ENCODE peak calls at places on chromosomes 12 and 14, in seven cellular contexts. One of them, this sample, is unnamed.

GRCh38 chr12:1544991-1545700 is 49.2 kb downstream of the FBXL14 start:
- DNase-seq in psoas muscle: peak
- DNase-seq in activated B cell treated with CpG ODN at 0.5 μM for 24 hours: no peak
- DNase-seq in AG10803: peak
- DNase-seq in choroid plexus epithelial cell: peak
- DNase-seq in heart left ventricle: no peak
- DNase-seq in tibial artery: no peak
- DNase-seq in this sample: no peak

GRCh38 chr14:69999246-69999645 is 120.0 kb downstream of the SMOC1 start:
- DNase-seq in psoas muscle: no peak
- DNase-seq in choroid plexus epithelial cell: peak
- DNase-seq in tibial artery: no peak
- DNase-seq in heart left ventricle: no peak
- DNase-seq in activated B cell treated with CpG ODN at 0.5 μM for 24 hours: no peak
- DNase-seq in AG10803: no peak
- DNase-seq in this sample: no peak

GRCh38 chr12:130766470-130766869 is 50.4 kb upstream of the RIMBP2 start:
- DNase-seq in psoas muscle: no peak
- DNase-seq in tibial artery: no peak
- DNase-seq in choroid plexus epithelial cell: no peak
- DNase-seq in AG10803: no peak
- DNase-seq in activated B cell treated with CpG ODN at 0.5 μM for 24 hours: no peak
- DNase-seq in heart left ventricle: no peak
- DNase-seq in this sample: no peak

GRCh38 chr14:20492486-20492885 is 12.9 kb upstream of the RNASE10 start:
- DNase-seq in heart left ventricle: no peak
- DNase-seq in psoas muscle: no peak
- DNase-seq in activated B cell treated with CpG ODN at 0.5 μM for 24 hours: no peak
- DNase-seq in AG10803: no peak
- DNase-seq in tibial artery: no peak
- DNase-seq in choroid plexus epithelial cell: peak
- DNase-seq in this sample: no peak

GRCh38 chr12:103520686-103521215 is 25.0 kb upstream of the C12orf42 start:
- DNase-seq in AG10803: no peak
- DNase-seq in tibial artery: no peak
- DNase-seq in activated B cell treated with CpG ODN at 0.5 μM for 24 hours: no peak
- DNase-seq in choroid plexus epithelial cell: no peak
- DNase-seq in heart left ventricle: no peak
- DNase-seq in psoas muscle: no peak
- DNase-seq in this sample: no peak

GRCh38 chr12:130199536-130200390 is 37.5 kb downstream of the FZD10 start:
- DNase-seq in tibial artery: no peak
- DNase-seq in activated B cell treated with CpG ODN at 0.5 μM for 24 hours: no peak
- DNase-seq in heart left ventricle: no peak
- DNase-seq in psoas muscle: no peak
- DNase-seq in choroid plexus epithelial cell: no peak
- DNase-seq in AG10803: no peak
- DNase-seq in this sample: no peak

GRCh38 chr12:100987552-100988277 is 193.1 kb downstream of the ANO4 start:
- DNase-seq in activated B cell treated with CpG ODN at 0.5 μM for 24 hours: no peak
- DNase-seq in choroid plexus epithelial cell: peak
- DNase-seq in heart left ventricle: no peak
- DNase-seq in psoas muscle: peak
- DNase-seq in AG10803: peak
- DNase-seq in tibial artery: no peak
- DNase-seq in this sample: no peak

GRCh38 chr14:91858536-91859275 is 8.6 kb downstream of the TC2N start:
- DNase-seq in AG10803: peak
- DNase-seq in tibial artery: no peak
- DNase-seq in psoas muscle: no peak
- DNase-seq in choroid plexus epithelial cell: peak
- DNase-seq in activated B cell treated with CpG ODN at 0.5 μM for 24 hours: no peak
- DNase-seq in heart left ventricle: no peak
- DNase-seq in this sample: no peak

GRCh38 chr14:106442857-106443256 is 916.5 kb downstream of the TMEM121 start:
- DNase-seq in psoas muscle: no peak
- DNase-seq in heart left ventricle: no peak
- DNase-seq in AG10803: no peak
- DNase-seq in choroid plexus epithelial cell: no peak
- DNase-seq in tibial artery: no peak
- DNase-seq in activated B cell treated with CpG ODN at 0.5 μM for 24 hours: peak
- DNase-seq in this sample: no peak

GRCh38 chr12:14868916-14869315 is 16.7 kb downstream of the MGP start:
- DNase-seq in tibial artery: no peak
- DNase-seq in activated B cell treated with CpG ODN at 0.5 μM for 24 hours: no peak
- DNase-seq in heart left ventricle: no peak
- DNase-seq in choroid plexus epithelial cell: peak
- DNase-seq in psoas muscle: no peak
- DNase-seq in AG10803: no peak
- DNase-seq in this sample: no peak

GRCh38 chr14:60311417-60311816 is 62.4 kb downstream of the PPM1A start:
- DNase-seq in activated B cell treated with CpG ODN at 0.5 μM for 24 hours: no peak
- DNase-seq in choroid plexus epithelial cell: peak
- DNase-seq in heart left ventricle: no peak
- DNase-seq in tibial artery: no peak
- DNase-seq in psoas muscle: no peak
- DNase-seq in AG10803: peak
- DNase-seq in this sample: no peak

GRCh38 chr14:92619671-92620437 is 106.3 kb downstream of the RIN3 start:
- DNase-seq in tibial artery: no peak
- DNase-seq in psoas muscle: no peak
- DNase-seq in heart left ventricle: no peak
- DNase-seq in activated B cell treated with CpG ODN at 0.5 μM for 24 hours: no peak
- DNase-seq in AG10803: peak
- DNase-seq in choroid plexus epithelial cell: no peak
- DNase-seq in this sample: no peak

GRCh38 chr12:62717636-62718035 is 217.3 kb downstream of the PPM1H start:
- DNase-seq in heart left ventricle: no peak
- DNase-seq in psoas muscle: no peak
- DNase-seq in tibial artery: no peak
- DNase-seq in choroid plexus epithelial cell: no peak
- DNase-seq in AG10803: no peak
- DNase-seq in activated B cell treated with CpG ODN at 0.5 μM for 24 hours: no peak
- DNase-seq in this sample: no peak

GRCh38 chr12:119118625-119119024 is 60.1 kb upstream of the HSPB8 start:
- DNase-seq in AG10803: no peak
- DNase-seq in psoas muscle: no peak
- DNase-seq in tibial artery: no peak
- DNase-seq in activated B cell treated with CpG ODN at 0.5 μM for 24 hours: no peak
- DNase-seq in heart left ventricle: no peak
- DNase-seq in choroid plexus epithelial cell: no peak
- DNase-seq in this sample: no peak

GRCh38 chr14:76354310-76354709 is 21.6 kb upstream of the ESRRB start:
- DNase-seq in choroid plexus epithelial cell: no peak
- DNase-seq in heart left ventricle: no peak
- DNase-seq in activated B cell treated with CpG ODN at 0.5 μM for 24 hours: no peak
- DNase-seq in tibial artery: no peak
- DNase-seq in AG10803: no peak
- DNase-seq in psoas muscle: no peak
- DNase-seq in this sample: no peak

GRCh38 chr14:102602421-102603292 is 10.2 kb downstream of the RCOR1 start:
- DNase-seq in choroid plexus epithelial cell: no peak
- DNase-seq in tibial artery: no peak
- DNase-seq in activated B cell treated with CpG ODN at 0.5 μM for 24 hours: no peak
- DNase-seq in AG10803: no peak
- DNase-seq in heart left ventricle: no peak
- DNase-seq in psoas muscle: no peak
- DNase-seq in this sample: no peak

GRCh38 chr14:102605026-102605425 is 12.6 kb downstream of the RCOR1 start:
- DNase-seq in heart left ventricle: no peak
- DNase-seq in tibial artery: no peak
- DNase-seq in choroid plexus epithelial cell: peak
- DNase-seq in AG10803: no peak
- DNase-seq in psoas muscle: no peak
- DNase-seq in activated B cell treated with CpG ODN at 0.5 μM for 24 hours: no peak
- DNase-seq in this sample: no peak

GRCh38 chr14:102606296-102606695 is 13.8 kb downstream of the RCOR1 start:
- DNase-seq in psoas muscle: no peak
- DNase-seq in heart left ventricle: no peak
- DNase-seq in AG10803: no peak
- DNase-seq in tibial artery: no peak
- DNase-seq in activated B cell treated with CpG ODN at 0.5 μM for 24 hours: no peak
- DNase-seq in choroid plexus epithelial cell: no peak
- DNase-seq in this sample: no peak

GRCh38 chr14:102603293-102603907 is 11.0 kb downstream of the RCOR1 start:
- DNase-seq in activated B cell treated with CpG ODN at 0.5 μM for 24 hours: no peak
- DNase-seq in psoas muscle: no peak
- DNase-seq in AG10803: no peak
- DNase-seq in heart left ventricle: no peak
- DNase-seq in choroid plexus epithelial cell: no peak
- DNase-seq in tibial artery: no peak
- DNase-seq in this sample: no peak

GRCh38 chr14:102604183-102604582 is 11.7 kb downstream of the RCOR1 start:
- DNase-seq in psoas muscle: no peak
- DNase-seq in choroid plexus epithelial cell: no peak
- DNase-seq in heart left ventricle: no peak
- DNase-seq in AG10803: no peak
- DNase-seq in activated B cell treated with CpG ODN at 0.5 μM for 24 hours: no peak
- DNase-seq in tibial artery: no peak
- DNase-seq in this sample: no peak
- TF ChIP-seq CTCF in psoas muscle: no peak
- TF ChIP-seq CTCF in choroid plexus epithelial cell: no peak
- TF ChIP-seq CTCF in heart left ventricle: no peak
- TF ChIP-seq CTCF in AG10803: no peak
- TF ChIP-seq CTCF in activated B cell treated with CpG ODN at 0.5 μM for 24 hours: no peak
- TF ChIP-seq CTCF in tibial artery: no peak
- TF ChIP-seq CTCF in this sample: no peak

GRCh38 chr14:38618514-38618913 is 362.6 kb upstream of the CLEC14A start:
- DNase-seq in activated B cell treated with CpG ODN at 0.5 μM for 24 hours: no peak
- DNase-seq in AG10803: no peak
- DNase-seq in choroid plexus epithelial cell: no peak
- DNase-seq in tibial artery: no peak
- DNase-seq in psoas muscle: no peak
- DNase-seq in heart left ventricle: no peak
- DNase-seq in this sample: no peak
- TF ChIP-seq CTCF in activated B cell treated with CpG ODN at 0.5 μM for 24 hours: no peak
- TF ChIP-seq CTCF in AG10803: no peak
- TF ChIP-seq CTCF in choroid plexus epithelial cell: no peak
- TF ChIP-seq CTCF in tibial artery: no peak
- TF ChIP-seq CTCF in psoas muscle: no peak
- TF ChIP-seq CTCF in heart left ventricle: no peak
- TF ChIP-seq CTCF in this sample: no peak

GRCh38 chr12:109902866-109903265 is 2.8 kb downstream of the TCHP start:
- DNase-seq in activated B cell treated with CpG ODN at 0.5 μM for 24 hours: no peak
- DNase-seq in tibial artery: no peak
- DNase-seq in choroid plexus epithelial cell: no peak
- DNase-seq in AG10803: no peak
- DNase-seq in heart left ventricle: no peak
- DNase-seq in psoas muscle: no peak
- DNase-seq in this sample: no peak

GRCh38 chr12:109897029-109897428 is 3.0 kb upstream of the TCHP start:
- DNase-seq in choroid plexus epithelial cell: no peak
- DNase-seq in activated B cell treated with CpG ODN at 0.5 μM for 24 hours: no peak
- DNase-seq in tibial artery: no peak
- DNase-seq in AG10803: no peak
- DNase-seq in psoas muscle: no peak
- DNase-seq in heart left ventricle: no peak
- DNase-seq in this sample: no peak

GRCh38 chr12:109900752-109901580 is 892 bp downstream of the TCHP start:
- DNase-seq in psoas muscle: no peak
- DNase-seq in AG10803: no peak
- DNase-seq in activated B cell treated with CpG ODN at 0.5 μM for 24 hours: no peak
- DNase-seq in choroid plexus epithelial cell: peak
- DNase-seq in heart left ventricle: no peak
- DNase-seq in tibial artery: no peak
- DNase-seq in this sample: peak

GRCh38 chr12:109896188-109896587 is 3.9 kb upstream of the TCHP start:
- DNase-seq in tibial artery: no peak
- DNase-seq in psoas muscle: no peak
- DNase-seq in choroid plexus epithelial cell: no peak
- DNase-seq in AG10803: no peak
- DNase-seq in activated B cell treated with CpG ODN at 0.5 μM for 24 hours: no peak
- DNase-seq in heart left ventricle: no peak
- DNase-seq in this sample: no peak

GRCh38 chr12:109899783-109900751 is at the start of gene TCHP:
- DNase-seq in heart left ventricle: peak
- DNase-seq in psoas muscle: peak
- DNase-seq in activated B cell treated with CpG ODN at 0.5 μM for 24 hours: peak
- DNase-seq in AG10803: peak
- DNase-seq in choroid plexus epithelial cell: peak
- DNase-seq in tibial artery: peak
- DNase-seq in this sample: peak
- TF ChIP-seq CTCF in heart left ventricle: peak
- TF ChIP-seq CTCF in psoas muscle: peak
- TF ChIP-seq CTCF in activated B cell treated with CpG ODN at 0.5 μM for 24 hours: no peak
- TF ChIP-seq CTCF in AG10803: peak
- TF ChIP-seq CTCF in choroid plexus epithelial cell: peak
- TF ChIP-seq CTCF in tibial artery: no peak
- TF ChIP-seq CTCF in this sample: no peak

GRCh38 chr14:33967138-33967537 is 16.3 kb upstream of the EGLN3 start:
- DNase-seq in tibial artery: no peak
- DNase-seq in activated B cell treated with CpG ODN at 0.5 μM for 24 hours: no peak
- DNase-seq in heart left ventricle: no peak
- DNase-seq in AG10803: no peak
- DNase-seq in psoas muscle: no peak
- DNase-seq in choroid plexus epithelial cell: peak
- DNase-seq in this sample: no peak

GRCh38 chr14:33968722-33969121 is 17.8 kb upstream of the EGLN3 start:
- DNase-seq in tibial artery: no peak
- DNase-seq in AG10803: no peak
- DNase-seq in heart left ventricle: no peak
- DNase-seq in activated B cell treated with CpG ODN at 0.5 μM for 24 hours: no peak
- DNase-seq in psoas muscle: no peak
- DNase-seq in choroid plexus epithelial cell: no peak
- DNase-seq in this sample: no peak

GRCh38 chr14:33966276-33966675 is 15.4 kb upstream of the EGLN3 start:
- DNase-seq in heart left ventricle: no peak
- DNase-seq in activated B cell treated with CpG ODN at 0.5 μM for 24 hours: no peak
- DNase-seq in choroid plexus epithelial cell: no peak
- DNase-seq in psoas muscle: no peak
- DNase-seq in tibial artery: no peak
- DNase-seq in AG10803: no peak
- DNase-seq in this sample: no peak

GRCh38 chr14:33962016-33962415 is 11.1 kb upstream of the EGLN3 start:
- DNase-seq in AG10803: no peak
- DNase-seq in tibial artery: no peak
- DNase-seq in activated B cell treated with CpG ODN at 0.5 μM for 24 hours: no peak
- DNase-seq in heart left ventricle: no peak
- DNase-seq in choroid plexus epithelial cell: no peak
- DNase-seq in psoas muscle: no peak
- DNase-seq in this sample: no peak

DNA sequence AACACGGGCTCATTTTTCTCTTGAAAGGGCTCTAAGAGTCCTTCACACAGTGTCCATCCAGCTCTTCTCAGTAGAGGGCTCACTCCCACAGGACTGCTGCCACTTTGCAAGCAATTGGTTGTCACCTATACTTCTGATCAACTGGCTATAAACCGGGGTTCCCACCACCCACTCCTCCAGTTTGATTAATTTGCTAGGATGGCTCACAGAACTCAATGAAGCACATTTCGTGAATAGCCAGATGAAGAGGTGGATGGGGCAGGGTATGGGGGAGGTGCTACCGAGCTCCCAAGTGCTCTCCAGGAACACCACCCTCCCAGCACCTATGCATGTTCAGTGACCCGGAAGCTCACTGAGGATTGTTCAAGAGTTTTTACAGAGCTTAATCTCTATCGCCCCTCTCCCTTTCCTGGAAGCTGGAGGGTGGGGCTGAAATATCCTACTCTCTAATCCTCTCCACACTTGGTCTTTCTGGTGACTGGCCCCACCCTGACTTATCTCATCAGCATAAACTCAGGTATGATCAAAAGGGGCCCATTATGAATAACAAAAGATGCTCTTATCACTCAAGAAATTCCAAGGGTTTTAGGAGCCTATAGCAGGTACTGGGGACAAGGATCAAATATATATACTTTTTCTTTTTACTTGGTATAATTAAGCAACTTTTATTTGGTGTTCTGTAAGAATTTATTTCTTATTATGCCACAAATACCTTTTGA is 13.9 kb upstream of the EGLN3 start:
- DNase-seq in heart left ventricle: no peak
- DNase-seq in psoas muscle: no peak
- DNase-seq in tibial artery: no peak
- DNase-seq in choroid plexus epithelial cell: no peak
- DNase-seq in activated B cell treated with CpG ODN at 0.5 μM for 24 hours: no peak
- DNase-seq in AG10803: no peak
- DNase-seq in this sample: no peak
- TF ChIP-seq CTCF in heart left ventricle: no peak
- TF ChIP-seq CTCF in psoas muscle: no peak
- TF ChIP-seq CTCF in tibial artery: no peak
- TF ChIP-seq CTCF in choroid plexus epithelial cell: no peak
- TF ChIP-seq CTCF in activated B cell treated with CpG ODN at 0.5 μM for 24 hours: no peak
- TF ChIP-seq CTCF in AG10803: no peak
- TF ChIP-seq CTCF in this sample: no peak

This sample was measured in mesothelial cell of epicardium.